ENCODE peak calls at places on chromosomes 5 and 9, in five cellular contexts. X is psoas muscle, P is body of pancreas, E is upper lobe of right lung, F is A549. T is an unnamed sample.

GRCh38 chr5:60248900-60249299 is 355.4 kb upstream of the PDE4D start:
- DNase-seq in X (peak), P (peak), E (no peak), F (no peak), T (peak)

GRCh38 chr9:121962421-121962820 is 130.7 kb downstream of the TTLL11 start:
- DNase-seq in X (no peak), P (no peak), E (no peak), F (no peak), T (no peak)

GRCh38 chr5:30752015-30752414 is 441.5 kb upstream of the CDH6 start:
- DNase-seq in X (no peak), P (no peak), E (no peak), F (no peak), T (no peak)

GRCh38 chr9:94611638-94612068 is 18.0 kb upstream of the FBP2 start:
- DNase-seq in X (no peak), P (peak), E (no peak), F (no peak), T (no peak)

GRCh38 chr9:73219985-73220626 is 68.4 kb downstream of the ANXA1 start:
- DNase-seq in X (no peak), P (peak), E (no peak), F (peak), T (no peak)

GRCh38 chr5:109844695-109845094 is 155.0 kb downstream of the MAN2A1 start:
- DNase-seq in X (no peak), P (no peak), E (no peak), F (no peak), T (peak)

GRCh38 chr5:174453690-174454089 is 270.7 kb upstream of the MSX2 start:
- DNase-seq in X (no peak), P (no peak), E (no peak), F (no peak), T (no peak)

GRCh38 chr5:171898379-171898778 is 108.1 kb downstream of the FBXW11 start:
- DNase-seq in X (no peak), P (no peak), E (no peak), F (no peak), T (no peak)

GRCh38 chr9:117224676-117225075 is 190.2 kb downstream of the ASTN2 start:
- DNase-seq in X (no peak), P (no peak), E (no peak), F (no peak), T (peak)

GRCh38 chr5:58983496-58983895 is 400.6 kb downstream of the RAB3C start:
- DNase-seq in X (no peak), P (no peak), E (no peak), F (no peak), T (no peak)

GRCh38 chr5:162685302-162685701 is 617.7 kb downstream of the GABRG2 start:
- DNase-seq in X (no peak), P (no peak), E (no peak), F (no peak), T (peak)

GRCh38 chr9:36532353-36532752 is 40.3 kb upstream of the MELK start:
- DNase-seq in X (no peak), P (peak), E (no peak), F (no peak), T (no peak)

GRCh38 chr5:179967489-179967888 is 59.8 kb upstream of the TBC1D9B start:
- DNase-seq in X (no peak), P (no peak), E (no peak), F (no peak), T (peak)

GRCh38 chr9:79377315-79377855 is 194.4 kb upstream of the TLE4 start:
- DNase-seq in X (no peak), P (no peak), E (no peak), F (no peak), T (peak)

GRCh38 chr5:78486223-78486622 is 125.8 kb downstream of the SCAMP1 start:
- DNase-seq in X (no peak), P (no peak), E (no peak), F (no peak), T (no peak)

GRCh38 chr5:157026789-157027424 is 32.0 kb downstream of the HAVCR1 start:
- DNase-seq in X (no peak), P (peak), E (no peak), F (peak), T (no peak)

GRCh38 chr9:132094314-132094791 is 14.7 kb upstream of the MED27 start:
- DNase-seq in X (no peak), P (no peak), E (no peak), F (no peak), T (no peak)

GRCh38 chr9:88532320-88532719 is 2.7 kb upstream of the NXNL2 start:
- DNase-seq in X (peak), P (peak), E (no peak), F (peak), T (no peak)

GRCh38 chr9:126513159-126514036 is 100.3 kb upstream of the LMX1B start:
- DNase-seq in X (no peak), P (no peak), E (no peak), F (no peak), T (no peak)

GRCh38 chr5:114857951-114858401 is 311.7 kb downstream of the TRIM36 start:
- DNase-seq in X (peak), P (no peak), E (no peak), F (no peak), T (peak)

DNA sequence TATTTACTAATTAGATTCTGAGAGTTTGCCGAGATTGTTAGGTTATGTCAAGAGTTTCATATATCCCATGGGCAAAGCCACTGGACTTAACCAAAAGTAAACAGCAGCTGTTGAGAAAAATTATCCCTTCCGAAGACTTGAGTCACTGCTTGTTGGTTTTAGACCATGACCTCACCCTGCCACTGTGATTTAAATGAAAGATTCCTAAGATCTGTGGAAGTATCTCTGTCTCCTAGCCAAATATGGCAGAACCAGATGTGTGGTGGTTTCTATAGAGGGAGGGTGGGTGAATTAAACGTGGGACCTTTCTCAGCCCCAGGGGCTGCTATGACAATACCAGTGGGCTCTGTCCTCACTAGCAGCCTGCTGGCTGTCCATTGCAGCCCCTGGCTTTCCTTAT is 19.3 kb downstream of the DMRT3 start:
- DNase-seq in X (no peak), P (no peak), E (no peak), F (peak), T (peak)
- H3K27ac ChIP-seq in X (peak), P (no peak), E (no peak), F (no peak), T (peak)

GRCh38 chr5:127588368-127588767 is 60.5 kb upstream of the CTXN3 start:
- DNase-seq in X (no peak), P (no peak), E (no peak), F (no peak), T (no peak)

GRCh38 chr5:127586371-127586770 is 62.5 kb upstream of the CTXN3 start:
- DNase-seq in X (no peak), P (no peak), E (no peak), F (no peak), T (no peak)

GRCh38 chr5:127587246-127587917 is 61.5 kb upstream of the CTXN3 start:
- DNase-seq in X (no peak), P (no peak), E (no peak), F (no peak), T (no peak)

GRCh38 chr5:127585661-127586060 is 63.2 kb upstream of the CTXN3 start:
- DNase-seq in X (no peak), P (no peak), E (no peak), F (no peak), T (no peak)

DNA sequence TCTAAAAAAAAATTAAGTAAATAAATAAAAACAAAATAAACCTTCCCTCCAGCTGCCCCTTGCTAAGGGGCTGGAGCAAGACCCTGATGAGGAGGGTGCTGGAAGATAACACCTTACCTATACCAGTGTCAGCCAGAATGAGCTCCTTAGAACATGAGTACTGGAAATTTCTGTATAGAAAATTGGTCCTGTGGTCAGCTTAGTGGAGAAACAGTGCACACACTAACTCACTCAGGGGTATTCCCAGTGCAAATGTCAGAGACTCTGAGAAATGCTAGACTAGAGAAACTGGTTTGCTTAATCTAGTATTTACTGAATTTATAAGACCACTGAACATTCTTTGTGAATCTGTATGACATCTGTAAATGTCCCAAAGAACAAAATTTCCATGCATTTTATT is 62.1 kb upstream of the CTXN3 start:
- DNase-seq in X (no peak), P (no peak), E (no peak), F (no peak), T (no peak)
- H3K4me3 ChIP-seq in X (no peak), P (no peak), E (no peak), F (no peak), T (no peak)

GRCh38 chr5:9188956-9189355 is 356.9 kb downstream of the SEMA5A start:
- DNase-seq in X (no peak), P (no peak), E (no peak), F (no peak), T (no peak)
- H3K27ac ChIP-seq in X (no peak), P (no peak), E (no peak), F (no peak), T (no peak)

GRCh38 chr5:151678146-151678545 is 8.6 kb downstream of the SPARC start:
- DNase-seq in X (peak), P (no peak), E (no peak), F (no peak), T (no peak)
- H3K4me3 ChIP-seq in X (peak), P (no peak), E (peak), F (no peak), T (no peak)

DNA sequence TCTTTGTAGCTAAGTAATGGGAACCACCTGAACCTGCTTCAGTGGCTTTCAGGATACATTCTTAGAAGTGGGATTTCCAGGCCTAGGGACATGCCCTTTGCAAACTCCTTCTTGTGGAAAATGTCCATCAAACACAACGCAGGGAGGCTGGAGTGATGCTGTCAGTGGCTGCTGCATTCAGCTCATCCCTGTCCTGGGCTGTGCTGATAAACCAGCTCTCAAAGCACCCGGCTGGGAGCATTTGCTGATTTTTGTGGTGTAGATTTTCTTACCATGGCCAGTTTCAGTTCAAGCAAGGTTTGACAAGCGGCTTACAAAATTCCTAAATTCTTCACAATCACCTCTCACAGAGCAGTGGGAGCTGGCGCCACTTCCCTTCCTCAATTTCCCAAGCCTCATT is 28.2 kb downstream of the FAM163B start:
- DNase-seq in X (no peak), P (no peak), E (no peak), F (no peak), T (no peak)
- H3K27ac ChIP-seq in X (no peak), P (no peak), E (no peak), F (no peak), T (no peak)

GRCh38 chr9:18837402-18837801 is 195.6 kb downstream of the SAXO1 start:
- DNase-seq in X (no peak), P (no peak), E (no peak), F (no peak), T (no peak)
- H3K4me3 ChIP-seq in X (no peak), P (no peak), E (no peak), F (no peak), T (no peak)

GRCh38 chr5:112685386-112685785 is 52.3 kb upstream of the APC start:
- DNase-seq in X (no peak), P (no peak), E (no peak), F (no peak), T (no peak)
- H3K27ac ChIP-seq in X (no peak), P (no peak), E (peak), F (no peak), T (no peak)

GRCh38 chr5:14155730-14156129 is 12.6 kb downstream of the TRIO start:
- DNase-seq in X (no peak), P (no peak), E (no peak), F (no peak), T (no peak)
- H3K4me3 ChIP-seq in X (no peak), P (no peak), E (no peak), F (no peak), T (no peak)

T was measured in SJCRH30.